ENCODE peak calls at places on chromosome 1, in eight cellular contexts. One of them, this sample, is unnamed.

GRCh38 chr1:80731241-80731894 is 1069.4 kb upstream of the ADGRL2 start:
- DNase-seq in upper lobe of left lung: no peak
- DNase-seq in colonic mucosa: no peak
- DNase-seq in brain microvascular endothelial cell: no peak
- DNase-seq in tibial artery: no peak
- DNase-seq in mesothelial cell of epicardium: no peak
- DNase-seq in NB4: no peak
- DNase-seq in Peyer's patch: no peak
- DNase-seq in this sample: no peak

GRCh38 chr1:112099979-112100378 is 110.5 kb upstream of the KCND3 start:
- DNase-seq in upper lobe of left lung: no peak
- DNase-seq in colonic mucosa: no peak
- DNase-seq in brain microvascular endothelial cell: no peak
- DNase-seq in tibial artery: no peak
- DNase-seq in mesothelial cell of epicardium: no peak
- DNase-seq in NB4: no peak
- DNase-seq in Peyer's patch: no peak
- DNase-seq in this sample: no peak

GRCh38 chr1:91712981-91713841 is 172.7 kb downstream of the TGFBR3 start:
- DNase-seq in upper lobe of left lung: peak
- DNase-seq in colonic mucosa: peak
- DNase-seq in brain microvascular endothelial cell: peak
- DNase-seq in tibial artery: peak
- DNase-seq in mesothelial cell of epicardium: no peak
- DNase-seq in NB4: peak
- DNase-seq in Peyer's patch: no peak
- DNase-seq in this sample: peak

GRCh38 chr1:64867266-64867665 is 99.1 kb downstream of the JAK1 start:
- DNase-seq in upper lobe of left lung: no peak
- DNase-seq in colonic mucosa: no peak
- DNase-seq in brain microvascular endothelial cell: no peak
- DNase-seq in tibial artery: no peak
- DNase-seq in mesothelial cell of epicardium: no peak
- DNase-seq in NB4: no peak
- DNase-seq in Peyer's patch: no peak
- DNase-seq in this sample: no peak

GRCh38 chr1:46804027-46804889 is 5.4 kb downstream of the CYP4B1 start:
- DNase-seq in upper lobe of left lung: no peak
- DNase-seq in colonic mucosa: no peak
- DNase-seq in brain microvascular endothelial cell: no peak
- DNase-seq in tibial artery: peak
- DNase-seq in mesothelial cell of epicardium: no peak
- DNase-seq in NB4: no peak
- DNase-seq in Peyer's patch: no peak
- DNase-seq in this sample: no peak

GRCh38 chr1:1387098-1388077 is 11.7 kb downstream of the CCNL2 start:
- DNase-seq in upper lobe of left lung: no peak
- DNase-seq in colonic mucosa: no peak
- DNase-seq in brain microvascular endothelial cell: no peak
- DNase-seq in tibial artery: no peak
- DNase-seq in mesothelial cell of epicardium: no peak
- DNase-seq in NB4: no peak
- DNase-seq in Peyer's patch: no peak
- DNase-seq in this sample: no peak

GRCh38 chr1:241553886-241554592 is 21.9 kb downstream of the KMO start:
- DNase-seq in upper lobe of left lung: no peak
- DNase-seq in colonic mucosa: no peak
- DNase-seq in brain microvascular endothelial cell: no peak
- DNase-seq in tibial artery: no peak
- DNase-seq in mesothelial cell of epicardium: no peak
- DNase-seq in NB4: no peak
- DNase-seq in Peyer's patch: no peak
- DNase-seq in this sample: no peak

GRCh38 chr1:234871039-234871709 is 257.5 kb downstream of the TOMM20 start:
- DNase-seq in upper lobe of left lung: no peak
- DNase-seq in colonic mucosa: no peak
- DNase-seq in brain microvascular endothelial cell: no peak
- DNase-seq in tibial artery: no peak
- DNase-seq in mesothelial cell of epicardium: no peak
- DNase-seq in NB4: no peak
- DNase-seq in Peyer's patch: no peak
- DNase-seq in this sample: no peak

GRCh38 chr1:151047925-151048644 is 534 bp downstream of the C1orf56 start:
- DNase-seq in upper lobe of left lung: peak
- DNase-seq in colonic mucosa: peak
- DNase-seq in brain microvascular endothelial cell: peak
- DNase-seq in tibial artery: peak
- DNase-seq in mesothelial cell of epicardium: peak
- DNase-seq in NB4: peak
- DNase-seq in Peyer's patch: peak
- DNase-seq in this sample: peak

GRCh38 chr1:221837886-221838285 is 96.0 kb upstream of the DUSP10 start:
- DNase-seq in upper lobe of left lung: no peak
- DNase-seq in colonic mucosa: no peak
- DNase-seq in brain microvascular endothelial cell: no peak
- DNase-seq in tibial artery: no peak
- DNase-seq in mesothelial cell of epicardium: no peak
- DNase-seq in NB4: no peak
- DNase-seq in Peyer's patch: no peak
- DNase-seq in this sample: peak

GRCh38 chr1:198726455-198726854 is 87.6 kb downstream of the PTPRC start:
- DNase-seq in upper lobe of left lung: no peak
- DNase-seq in colonic mucosa: no peak
- DNase-seq in brain microvascular endothelial cell: peak
- DNase-seq in tibial artery: no peak
- DNase-seq in mesothelial cell of epicardium: no peak
- DNase-seq in NB4: no peak
- DNase-seq in Peyer's patch: no peak
- DNase-seq in this sample: no peak

GRCh38 chr1:91440845-91441244 is 36.2 kb upstream of the HFM1 start:
- DNase-seq in upper lobe of left lung: no peak
- DNase-seq in colonic mucosa: no peak
- DNase-seq in brain microvascular endothelial cell: no peak
- DNase-seq in tibial artery: no peak
- DNase-seq in mesothelial cell of epicardium: no peak
- DNase-seq in NB4: peak
- DNase-seq in Peyer's patch: no peak
- DNase-seq in this sample: no peak

GRCh38 chr1:225415307-225415706 is 12.5 kb downstream of the LBR start:
- DNase-seq in upper lobe of left lung: no peak
- DNase-seq in colonic mucosa: no peak
- DNase-seq in brain microvascular endothelial cell: no peak
- DNase-seq in tibial artery: no peak
- DNase-seq in mesothelial cell of epicardium: no peak
- DNase-seq in NB4: peak
- DNase-seq in Peyer's patch: no peak
- DNase-seq in this sample: no peak

DNA sequence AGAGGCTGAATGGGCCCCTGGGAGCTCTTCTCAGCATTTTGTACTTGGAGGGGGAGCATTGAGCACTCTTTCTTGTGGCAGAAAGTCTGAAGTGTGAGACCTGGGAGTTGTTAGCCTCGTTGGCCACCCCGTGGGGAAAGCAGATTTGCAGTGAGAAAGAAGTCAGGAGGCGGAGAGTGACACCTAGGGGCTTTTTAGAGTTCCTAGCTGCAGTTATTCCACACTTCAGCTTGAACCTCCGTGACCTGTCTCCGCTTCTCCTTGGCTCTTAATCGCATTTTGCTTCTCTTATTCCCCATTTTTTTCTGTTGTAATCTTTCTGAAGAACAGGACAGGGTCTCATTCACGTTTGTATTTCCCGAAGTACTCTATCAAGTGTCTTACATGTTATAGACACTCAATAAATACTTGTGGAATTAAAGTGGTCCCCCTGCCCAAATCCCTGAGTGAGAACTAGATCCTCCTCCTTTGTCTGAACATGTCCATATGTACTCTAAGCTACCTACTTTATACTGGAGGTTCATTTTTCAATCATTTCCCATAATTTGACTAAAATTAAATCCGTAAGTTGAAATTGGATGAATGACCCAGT is 14.5 kb upstream of the C1orf141 start:
- DNase-seq in upper lobe of left lung: peak
- DNase-seq in colonic mucosa: peak
- DNase-seq in brain microvascular endothelial cell: peak
- DNase-seq in tibial artery: peak
- DNase-seq in mesothelial cell of epicardium: no peak
- DNase-seq in NB4: peak
- DNase-seq in Peyer's patch: peak
- DNase-seq in this sample: peak
- TF ChIP-seq CTCF in upper lobe of left lung: peak
- TF ChIP-seq CTCF in colonic mucosa: peak
- TF ChIP-seq CTCF in brain microvascular endothelial cell: peak
- TF ChIP-seq CTCF in tibial artery: peak
- TF ChIP-seq CTCF in mesothelial cell of epicardium: peak
- TF ChIP-seq CTCF in NB4: peak
- TF ChIP-seq CTCF in Peyer's patch: peak
- TF ChIP-seq CTCF in this sample: peak

GRCh38 chr1:244273262-244273844 is 178.4 kb downstream of the ADSS2 start:
- DNase-seq in upper lobe of left lung: no peak
- DNase-seq in colonic mucosa: no peak
- DNase-seq in brain microvascular endothelial cell: no peak
- DNase-seq in tibial artery: no peak
- DNase-seq in mesothelial cell of epicardium: no peak
- DNase-seq in NB4: no peak
- DNase-seq in Peyer's patch: no peak
- DNase-seq in this sample: no peak
- TF ChIP-seq CTCF in upper lobe of left lung: no peak
- TF ChIP-seq CTCF in colonic mucosa: no peak
- TF ChIP-seq CTCF in brain microvascular endothelial cell: no peak
- TF ChIP-seq CTCF in tibial artery: no peak
- TF ChIP-seq CTCF in mesothelial cell of epicardium: no peak
- TF ChIP-seq CTCF in NB4: no peak
- TF ChIP-seq CTCF in Peyer's patch: no peak
- TF ChIP-seq CTCF in this sample: peak

GRCh38 chr1:178713270-178713669 is 11.8 kb upstream of the RALGPS2 start:
- DNase-seq in upper lobe of left lung: no peak
- DNase-seq in colonic mucosa: no peak
- DNase-seq in brain microvascular endothelial cell: no peak
- DNase-seq in tibial artery: no peak
- DNase-seq in mesothelial cell of epicardium: no peak
- DNase-seq in NB4: no peak
- DNase-seq in Peyer's patch: no peak
- DNase-seq in this sample: no peak

GRCh38 chr1:178718520-178718919 is 6.5 kb upstream of the RALGPS2 start:
- DNase-seq in upper lobe of left lung: no peak
- DNase-seq in colonic mucosa: no peak
- DNase-seq in brain microvascular endothelial cell: no peak
- DNase-seq in tibial artery: no peak
- DNase-seq in mesothelial cell of epicardium: no peak
- DNase-seq in NB4: no peak
- DNase-seq in Peyer's patch: no peak
- DNase-seq in this sample: no peak

GRCh38 chr1:178716111-178716510 is 8.9 kb upstream of the RALGPS2 start:
- DNase-seq in upper lobe of left lung: no peak
- DNase-seq in colonic mucosa: no peak
- DNase-seq in brain microvascular endothelial cell: no peak
- DNase-seq in tibial artery: no peak
- DNase-seq in mesothelial cell of epicardium: no peak
- DNase-seq in NB4: no peak
- DNase-seq in Peyer's patch: no peak
- DNase-seq in this sample: no peak

DNA sequence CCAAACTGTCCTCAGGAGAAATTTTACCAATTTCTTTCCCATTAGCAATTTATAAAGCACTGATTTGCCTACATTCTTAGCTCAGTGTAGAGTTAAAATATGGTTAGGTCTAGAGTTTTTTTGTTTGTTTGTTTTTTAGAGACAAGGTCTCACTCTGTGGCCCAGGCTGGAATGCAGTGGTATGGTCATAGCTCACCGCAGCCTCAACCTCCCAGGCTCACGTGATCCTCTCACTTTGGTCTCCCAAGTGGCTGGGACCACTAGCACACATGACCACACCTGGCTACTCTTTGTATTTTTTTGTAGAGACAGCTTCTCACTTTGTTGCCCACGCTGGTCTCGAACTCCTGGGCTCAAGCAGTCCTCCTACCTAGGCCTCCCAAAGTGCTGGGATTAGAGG is 10.6 kb upstream of the RALGPS2 start:
- DNase-seq in upper lobe of left lung: no peak
- DNase-seq in colonic mucosa: no peak
- DNase-seq in brain microvascular endothelial cell: no peak
- DNase-seq in tibial artery: no peak
- DNase-seq in mesothelial cell of epicardium: no peak
- DNase-seq in NB4: no peak
- DNase-seq in Peyer's patch: no peak
- DNase-seq in this sample: no peak
- TF ChIP-seq CTCF in upper lobe of left lung: no peak
- TF ChIP-seq CTCF in colonic mucosa: no peak
- TF ChIP-seq CTCF in brain microvascular endothelial cell: no peak
- TF ChIP-seq CTCF in tibial artery: no peak
- TF ChIP-seq CTCF in mesothelial cell of epicardium: no peak
- TF ChIP-seq CTCF in NB4: no peak
- TF ChIP-seq CTCF in Peyer's patch: no peak
- TF ChIP-seq CTCF in this sample: no peak

DNA sequence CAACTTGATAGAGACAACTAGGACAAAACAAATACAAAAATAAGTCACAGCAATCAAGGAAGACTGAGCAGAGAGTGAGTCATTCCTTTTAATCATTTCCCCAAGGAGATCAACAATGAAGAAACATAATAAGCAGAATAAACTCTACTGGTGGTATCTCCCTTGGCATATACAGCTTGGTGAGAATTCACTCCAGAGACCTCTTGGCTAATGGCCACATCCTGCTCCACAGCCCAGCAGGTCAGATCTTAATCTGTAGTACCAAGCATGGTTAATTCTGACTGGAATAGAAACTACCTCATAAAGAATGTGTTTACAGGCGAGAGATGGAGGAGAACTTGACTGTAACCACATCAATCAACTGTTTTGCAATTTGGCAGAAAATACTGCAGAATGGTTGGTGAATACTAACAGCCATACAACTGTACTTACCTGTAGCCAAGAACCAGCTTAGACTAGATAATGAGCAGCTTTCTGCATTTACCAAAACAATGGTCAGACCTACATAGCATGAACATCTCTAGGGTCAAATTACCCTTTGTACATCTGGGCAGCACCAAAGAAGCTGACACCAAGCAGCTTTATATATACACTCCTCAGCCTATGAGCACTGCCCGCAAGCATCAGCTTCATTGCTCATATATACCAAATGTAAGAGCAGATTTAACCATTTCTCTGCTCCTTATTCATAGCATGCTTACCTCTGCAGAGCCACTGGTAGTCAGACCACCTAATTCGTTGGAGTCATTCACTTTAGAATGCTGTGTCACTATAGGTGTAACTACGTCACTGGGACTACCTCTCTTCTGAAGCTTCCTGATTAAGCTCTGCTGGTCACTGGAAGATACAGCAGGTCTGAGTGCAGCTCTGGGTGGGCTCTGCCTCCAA is 51.0 kb downstream of the KIAA0319L start:
- DNase-seq in upper lobe of left lung: peak
- DNase-seq in colonic mucosa: no peak
- DNase-seq in brain microvascular endothelial cell: peak
- DNase-seq in tibial artery: no peak
- DNase-seq in mesothelial cell of epicardium: no peak
- DNase-seq in NB4: peak
- DNase-seq in Peyer's patch: no peak
- DNase-seq in this sample: peak
- TF ChIP-seq CTCF in upper lobe of left lung: no peak
- TF ChIP-seq CTCF in colonic mucosa: no peak
- TF ChIP-seq CTCF in brain microvascular endothelial cell: no peak
- TF ChIP-seq CTCF in tibial artery: no peak
- TF ChIP-seq CTCF in mesothelial cell of epicardium: no peak
- TF ChIP-seq CTCF in NB4: no peak
- TF ChIP-seq CTCF in Peyer's patch: no peak
- TF ChIP-seq CTCF in this sample: no peak

GRCh38 chr1:50873458-50874187 is 86.4 kb downstream of the FAF1 start:
- DNase-seq in upper lobe of left lung: peak
- DNase-seq in colonic mucosa: peak
- DNase-seq in brain microvascular endothelial cell: peak
- DNase-seq in tibial artery: peak
- DNase-seq in mesothelial cell of epicardium: no peak
- DNase-seq in NB4: peak
- DNase-seq in Peyer's patch: peak
- DNase-seq in this sample: peak
- TF ChIP-seq CTCF in upper lobe of left lung: no peak
- TF ChIP-seq CTCF in colonic mucosa: peak
- TF ChIP-seq CTCF in brain microvascular endothelial cell: peak
- TF ChIP-seq CTCF in tibial artery: peak
- TF ChIP-seq CTCF in mesothelial cell of epicardium: peak
- TF ChIP-seq CTCF in NB4: peak
- TF ChIP-seq CTCF in Peyer's patch: peak
- TF ChIP-seq CTCF in this sample: peak

This sample was measured in activated CD8-positive, alpha-beta T cell treated with anti-CD3 and anti-CD28 coated beads for 36 hours.